ENCODE peak calls at places on chromosomes 2 and 18, in five cellular contexts. W is aorta, F is SK-N-SH, Q is fibroblast of lung, Z is ovary. S is an unnamed sample.

GRCh38 chr18:62420151-62420512 is 95.0 kb downstream of the TNFRSF11A start:
- DNase-seq in W (no peak), F (no peak), Z (no peak), Q (peak; percentile 25), S (no peak)

GRCh38 chr2:18599509-18600254 is 10.3 kb upstream of the NT5C1B start:
- DNase-seq in W (no peak), Q (peak; percentile 28), Z (no peak), F (no peak), S (no peak)

GRCh38 chr2:207594731-207595130 is 30.5 kb downstream of the METTL21A start:
- DNase-seq in W (no peak), F (no peak), Q (no peak), Z (no peak), S (no peak)

GRCh38 chr2:240205348-240205747 is 64.9 kb upstream of the OTOS start:
- DNase-seq in F (no peak), Q (peak; percentile 51), Z (no peak), W (peak; percentile 71), S (no peak)

GRCh38 chr2:74373985-74374384 is 6.1 kb downstream of the DCTN1 start:
- DNase-seq in F (peak; percentile 55), W (no peak), Z (no peak), Q (no peak), S (peak; percentile 45)

GRCh38 chr2:232615339-232615738 is 18.1 kb upstream of the EFHD1 start:
- DNase-seq in F (no peak), Q (no peak), W (peak; percentile 1), Z (no peak), S (no peak)

GRCh38 chr2:86785456-86785855 is 5.3 kb downstream of the CD8A start:
- DNase-seq in W (no peak), F (no peak), Q (no peak), Z (no peak), S (no peak)

GRCh38 chr18:8959551-8960135 is 142.9 kb upstream of the NDUFV2 start:
- DNase-seq in W (no peak), F (no peak), Q (no peak), Z (no peak), S (no peak)

GRCh38 chr2:59395119-59395518 is 1154.0 kb upstream of the FANCL start:
- DNase-seq in F (no peak), Q (no peak), W (no peak), Z (no peak), S (no peak)

DNA sequence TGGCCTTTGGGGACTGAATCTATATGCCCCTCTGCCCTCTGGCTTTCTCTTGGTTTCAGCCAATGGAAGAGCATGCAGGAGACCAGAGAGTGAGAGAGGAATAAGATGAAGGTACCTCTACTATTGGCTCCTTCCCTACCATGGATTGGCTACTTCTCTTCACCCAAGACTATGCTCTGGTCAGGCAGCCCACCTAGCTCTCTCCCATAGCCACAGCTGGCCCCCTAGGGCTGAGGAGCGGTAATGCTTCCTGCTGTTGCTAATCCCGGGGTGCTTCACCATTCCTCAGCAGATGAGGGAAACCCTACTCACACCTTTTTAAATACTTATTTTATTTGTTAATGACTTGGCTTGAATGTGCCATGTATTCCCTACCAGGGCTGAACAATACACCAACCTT is 142.4 kb downstream of the MREG start:
- DNase-seq in F (peak; percentile 24), Z (no peak), Q (no peak), W (no peak), S (peak; percentile 48)
- H3K27ac ChIP-seq in F (no peak overlapping the region), Z (no peak overlapping the region), Q (no peak overlapping the region), W (no peak overlapping the region), S (no peak overlapping the region)

GRCh38 chr2:177434475-177434874 is 41.9 kb downstream of the AGPS start:
- DNase-seq in F (no peak), Q (no peak), W (no peak), Z (no peak), S (no peak)
- H3K9me3 ChIP-seq in F (peaks cover 21% of the 10 kb centered on the region), Q (no peaks in the 10 kb centered on the region), W (peaks cover 10% of the 10 kb centered on the region), Z (no peaks in the 10 kb centered on the region), S (peaks cover 3% of the 10 kb centered on the region)

GRCh38 chr2:148981350-148981749 is 57.1 kb upstream of the LYPD6B start:
- DNase-seq in F (no peak), Z (no peak), W (no peak), Q (no peak), S (no peak)

GRCh38 chr2:148979919-148980277 is 58.6 kb upstream of the LYPD6B start:
- DNase-seq in W (no peak), F (no peak), Q (no peak), Z (no peak), S (no peak)

GRCh38 chr2:148978026-148978685 is 60.3 kb upstream of the LYPD6B start:
- DNase-seq in W (no peak), Q (no peak), F (no peak), Z (no peak), S (no peak)

GRCh38 chr2:148978736-148979135 is 59.8 kb upstream of the LYPD6B start:
- DNase-seq in Q (peak; percentile 55), Z (peak; percentile 42), W (no peak), F (no peak), S (no peak)

DNA sequence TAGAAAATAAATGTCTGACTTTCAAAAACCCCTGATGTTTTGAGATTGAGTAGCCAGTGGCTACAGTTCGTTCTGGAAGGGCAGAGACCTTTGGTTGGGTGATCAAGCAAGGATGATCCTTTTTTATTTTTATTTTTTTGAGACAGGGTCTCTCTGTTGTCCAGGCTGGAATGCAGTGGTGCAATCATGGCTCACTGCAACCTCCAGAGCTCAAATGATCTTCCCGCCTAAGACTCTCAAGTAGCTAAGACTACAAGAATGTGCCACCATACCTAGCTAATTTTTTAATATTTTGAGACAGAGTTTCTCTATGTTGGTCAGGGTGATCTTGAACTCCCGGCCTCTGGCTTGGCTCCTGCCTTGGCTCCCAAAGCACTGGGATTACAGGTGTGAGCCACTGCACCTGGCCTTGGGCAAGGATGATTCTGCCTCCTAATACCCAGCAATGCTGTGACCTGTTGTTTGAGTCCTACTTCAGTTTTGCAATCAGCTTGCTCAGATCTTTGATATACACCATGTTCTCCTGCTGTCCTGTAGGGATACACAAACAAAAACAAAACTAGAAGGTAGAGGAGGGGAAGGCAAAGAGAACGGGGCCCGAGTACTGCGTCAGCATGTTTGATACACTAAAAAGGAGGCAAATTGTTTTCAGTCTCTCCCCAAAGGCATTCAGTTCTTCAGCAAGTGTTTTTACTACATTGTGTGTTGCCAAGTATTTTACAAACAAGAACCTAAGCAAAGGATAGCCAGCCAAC is 59.2 kb upstream of the LYPD6B start:
- DNase-seq in Z (no peak), W (no peak), F (no peak), Q (no peak), S (no peak)
- H3K36me3 ChIP-seq in Z (no peaks in the 10 kb centered on the region), W (peaks cover 2% of the 10 kb centered on the region), F (peaks cover 10% of the 10 kb centered on the region), Q (no peaks in the 10 kb centered on the region), S (no peaks in the 10 kb centered on the region)

DNA sequence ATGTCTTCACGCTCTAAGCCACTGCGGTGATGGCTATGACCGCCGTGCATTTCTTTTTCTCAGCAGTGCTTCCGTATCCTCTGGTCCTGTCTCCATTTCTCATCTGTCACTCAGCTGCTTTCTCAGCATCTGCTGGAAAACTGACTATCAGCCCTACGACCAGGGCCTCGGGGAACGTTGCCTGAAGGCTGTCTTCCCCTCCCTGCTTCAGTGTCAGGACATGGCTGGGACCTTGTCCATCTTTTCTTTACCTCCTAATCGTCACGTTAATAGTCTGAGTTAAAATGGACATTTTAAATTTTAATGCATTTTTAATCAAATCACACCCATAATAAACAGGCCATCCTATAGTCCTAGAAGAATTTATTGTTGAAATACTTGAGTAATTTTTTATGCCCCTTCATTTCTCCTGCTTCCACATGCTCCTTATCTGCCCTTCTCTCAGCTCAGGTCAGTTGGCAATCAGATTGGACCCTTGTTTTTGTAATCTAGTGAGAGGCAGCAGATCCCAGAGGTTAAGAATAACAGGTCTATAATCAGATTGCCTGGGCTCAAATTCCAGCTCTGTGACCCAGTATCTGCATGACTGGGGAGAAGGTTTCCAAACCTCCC is 250.2 kb upstream of the SIX3 start:
- DNase-seq in Q (no peak), F (peak; percentile 62), Z (no peak), W (no peak), S (no peak)
- H3K27ac ChIP-seq in Q (no peak overlapping the region), F (no peak overlapping the region), Z (no peak overlapping the region), W (no peak overlapping the region), S (no peak overlapping the region)

GRCh38 chr2:129459200-129459876 is 520.1 kb upstream of the RAB6C start:
- DNase-seq in F (no peak), Q (no peak), W (no peak), Z (no peak), S (no peak)
- H3K9me3 ChIP-seq in F (no peaks in the 10 kb centered on the region), Q (no peaks in the 10 kb centered on the region), W (no peaks in the 10 kb centered on the region), Z (no peaks in the 10 kb centered on the region), S (no peaks in the 10 kb centered on the region)

GRCh38 chr2:6704077-6704476 is 161.6 kb downstream of the CMPK2 start:
- DNase-seq in Q (no peak), Z (no peak), F (no peak), W (no peak), S (no peak)
- H3K36me3 ChIP-seq in Q (no peaks in the 10 kb centered on the region), Z (no peaks in the 10 kb centered on the region), F (no peaks in the 10 kb centered on the region), W (no peaks in the 10 kb centered on the region), S (no peaks in the 10 kb centered on the region)

GRCh38 chr2:73259276-73259675 is 25.0 kb downstream of the FBXO41 start:
- DNase-seq in F (no peak), Z (no peak), Q (no peak), W (no peak), S (no peak)

GRCh38 chr2:73259704-73260337 is 24.5 kb downstream of the FBXO41 start:
- DNase-seq in F (no peak), Q (no peak), W (no peak), Z (no peak), S (no peak)

GRCh38 chr2:73257425-73258125 is 23.5 kb downstream of the CCT7 start:
- DNase-seq in Q (no peak), Z (no peak), F (no peak), W (no peak), S (no peak)

GRCh38 chr2:73258186-73258912 is 24.2 kb downstream of the CCT7 start:
- DNase-seq in Z (no peak), W (no peak), Q (no peak), F (no peak), S (no peak)

DNA sequence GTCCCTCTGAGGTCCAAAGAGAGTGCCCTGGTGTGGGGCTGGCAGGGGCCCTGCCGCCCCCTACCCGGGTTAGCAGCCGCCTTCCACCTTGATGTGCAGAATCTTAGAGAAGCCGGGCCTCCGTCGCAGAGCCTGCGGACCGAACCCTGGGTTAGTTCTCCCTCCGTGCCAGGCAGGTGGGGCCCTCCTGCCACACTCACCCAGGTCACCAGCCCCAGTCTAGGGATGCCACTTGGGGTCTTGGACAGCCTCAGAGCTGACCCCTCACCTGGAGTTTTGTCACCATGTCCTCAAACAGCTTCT is 24.8 kb downstream of the CCT7 start:
- DNase-seq in F (no peak), Q (no peak), W (no peak), Z (no peak), S (no peak)
- H3K27ac ChIP-seq in F (no peak overlapping the region), Q (no peak overlapping the region), W (no peak overlapping the region), Z (no peak overlapping the region), S (no peak overlapping the region)

DNA sequence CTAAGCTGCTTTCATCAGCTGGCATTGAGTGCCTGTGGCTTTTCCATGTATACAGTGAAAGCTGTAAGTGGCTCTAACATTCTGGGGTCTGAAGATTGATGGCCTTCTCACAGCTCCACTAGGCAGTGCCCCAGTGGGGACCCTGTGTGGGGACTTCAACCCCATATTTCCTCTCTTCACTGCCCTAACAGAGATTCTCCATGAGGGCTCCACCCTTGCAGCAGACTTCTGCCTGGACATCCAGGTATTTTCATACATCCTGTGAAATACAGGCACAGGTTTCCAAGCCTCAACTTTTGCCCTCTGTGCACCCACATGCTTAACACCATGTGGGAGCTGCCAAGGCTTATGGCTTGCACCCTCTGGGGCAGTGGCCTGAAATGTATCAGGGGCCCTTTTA is 188.2 kb upstream of the SYT4 start:
- DNase-seq in W (no peak), F (no peak), Q (no peak), Z (no peak), S (no peak)
- H3K9me3 ChIP-seq in W (peaks cover 5% of the 10 kb centered on the region), F (no peaks in the 10 kb centered on the region), Q (no peaks in the 10 kb centered on the region), Z (peaks cover 6% of the 10 kb centered on the region), S (peaks cover 13% of the 10 kb centered on the region)

GRCh38 chr2:9430316-9431293 is 7.2 kb downstream of the CPSF3 start:
- DNase-seq in Q (no peak), W (no peak), F (no peak), Z (no peak), S (no peak)
- H3K36me3 ChIP-seq in Q (no peaks in the 10 kb centered on the region), W (no peaks in the 10 kb centered on the region), F (peaks cover 70% of the 10 kb centered on the region), Z (no peaks in the 10 kb centered on the region), S (peaks cover 65% of the 10 kb centered on the region)

S was measured in WERI-Rb-1.